ENCODE peak calls at places on chromosome 11, in ten cellular contexts. A is fibroblast of mammary gland; Q is stimulated activated CD4-positive, alpha-beta T cell treated with anti-CD3 and anti-CD28 coated beads, Interleukin-4, amount 100 ng/mL, for 1 hour; H is body of pancreas; O is effector CD4-positive, alpha-beta T cell; W is NCI-H446 treated with DMSO at 0.1 percent for 48 hours; P is T-cell; F is stimulated activated CD8-positive, alpha-beta memory T cell treated with anti-CD3 and anti-CD28 coated beads, Interleukin-7, amount 100 ng/mL, for 1 hour; Z is hepatocyte; I is HFFc6. G is an unnamed sample.

GRCh38 chr11:11980841-11981308 is 27.6 kb downstream of the DKK3 start:
- DNase-seq in A (peak; percentile 38), Q (no peak), H (no peak), O (no peak), W (peak; percentile 66), P (no peak), F (no peak), Z (no peak), I (no peak), G (no peak)

GRCh38 chr11:113553235-113553634 is 78.0 kb upstream of the DRD2 start:
- DNase-seq in A (peak; percentile 90), Q (no peak), H (peak; percentile 31), O (no peak), W (no peak), P (no peak), F (no peak), Z (peak; percentile 59), I (peak; percentile 78), G (no peak)

GRCh38 chr11:69361466-69361865 is 67.5 kb downstream of the MYEOV start:
- DNase-seq in A (no peak), Q (no peak), H (no peak), O (no peak), W (no peak), P (no peak), F (no peak), Z (no peak), I (no peak), G (no peak)

GRCh38 chr11:100438366-100438765 is 248.7 kb upstream of the ARHGAP42 start:
- DNase-seq in A (no peak), Q (no peak), H (no peak), O (no peak), W (no peak), P (no peak), F (no peak), Z (no peak), I (no peak), G (no peak)

GRCh38 chr11:2382927-2383822 is 6.1 kb downstream of the CD81 start:
- DNase-seq in A (peak; percentile 67), Q (no peak), H (peak; percentile 56), O (no peak), W (no peak), P (no peak), F (no peak), Z (no peak), I (peak; percentile 66), G (no peak)

GRCh38 chr11:12871788-12872321 is 137.3 kb upstream of the RASSF10 start:
- DNase-seq in A (peak; percentile 38), Q (no peak), H (no peak), O (no peak), W (no peak), P (no peak), F (no peak), Z (no peak), I (peak; percentile 44), G (no peak)

GRCh38 chr11:84468255-84468654 is 1158.9 kb downstream of the DLG2 start:
- DNase-seq in A (no peak), Q (no peak), H (no peak), O (no peak), W (peak; percentile 16), P (no peak), F (no peak), Z (no peak), I (no peak), G (no peak)

GRCh38 chr11:95404370-95404769 is 173.4 kb upstream of the SESN3 start:
- DNase-seq in A (no peak), Q (no peak), H (no peak), O (no peak), W (no peak), P (no peak), F (no peak), Z (no peak), I (no peak), G (no peak)

GRCh38 chr11:69658606-69659450 is 16.3 kb downstream of the LTO1 start:
- DNase-seq in A (no peak), Q (no peak), H (no peak), O (no peak), W (no peak), P (no peak), F (no peak), Z (no peak), I (no peak), G (no peak)

GRCh38 chr11:61069427-61069826 is 32.9 kb upstream of the CD5 start:
- DNase-seq in A (no peak), Q (no peak), H (no peak), O (no peak), W (no peak), P (no peak), F (no peak), Z (no peak), I (no peak), G (no peak)

GRCh38 chr11:77411238-77411637 is 62.7 kb downstream of the PAK1 start:
- DNase-seq in A (peak; percentile 20), Q (peak; percentile 13), H (peak; percentile 30), O (no peak), W (no peak), P (peak; percentile 4), F (no peak), Z (peak; percentile 11), I (no peak), G (peak; percentile 27)

GRCh38 chr11:44188643-44189042 is 93.2 kb downstream of the EXT2 start:
- DNase-seq in A (peak; percentile 28), Q (no peak), H (no peak), O (no peak), W (no peak), P (no peak), F (no peak), Z (no peak), I (no peak), G (no peak)

GRCh38 chr11:11291432-11292015 is 61.5 kb downstream of the CSNK2A3 start:
- DNase-seq in A (no peak), Q (no peak), H (no peak), O (no peak), W (no peak), P (no peak), F (no peak), Z (no peak), I (no peak), G (no peak)

GRCh38 chr11:76185931-76186401 is 20.3 kb downstream of the WNT11 start:
- DNase-seq in A (peak; percentile 14), Q (no peak), H (peak; percentile 16), O (no peak), W (no peak), P (no peak), F (no peak), Z (peak; percentile 58), I (no peak), G (no peak)

GRCh38 chr11:1275021-1275420 is 34.4 kb downstream of the TOLLIP start:
- DNase-seq in A (no peak), Q (no peak), H (no peak), O (no peak), W (no peak), P (no peak), F (no peak), Z (no peak), I (no peak), G (no peak)

GRCh38 chr11:35218956-35219355 is 80.0 kb downstream of the CD44 start:
- DNase-seq in A (peak; percentile 61), Q (no peak), H (no peak), O (no peak), W (no peak), P (no peak), F (no peak), Z (no peak), I (no peak), G (no peak)

GRCh38 chr11:72239849-72240460 is 4.0 kb downstream of the PHOX2A start:
- DNase-seq in A (peak; percentile 27), Q (no peak), H (peak; percentile 55), O (no peak), W (no peak), P (no peak), F (no peak), Z (peak; percentile 68), I (no peak), G (no peak)

GRCh38 chr11:3161309-3161708 is 3.8 kb downstream of the OSBPL5 start:
- DNase-seq in A (peak; percentile 69), Q (no peak), H (no peak), O (no peak), W (no peak), P (no peak), F (no peak), Z (no peak), I (peak; percentile 21), G (no peak)

GRCh38 chr11:113896156-113896879 is 8.3 kb upstream of the HTR3B start:
- DNase-seq in A (peak; percentile 40), Q (peak; percentile 29), H (peak; percentile 40), O (peak; percentile 20), W (no peak), P (peak; percentile 35), F (no peak), Z (peak; percentile 63), I (peak; percentile 17), G (no peak)

GRCh38 chr11:60161766-60162165 is 21.1 kb downstream of the MS4A6A start:
- DNase-seq in A (no peak), Q (no peak), H (no peak), O (no peak), W (no peak), P (no peak), F (no peak), Z (no peak), I (no peak), G (no peak)

GRCh38 chr11:108774037-108774436 is 109.2 kb downstream of the DDX10 start:
- DNase-seq in A (no peak), Q (no peak), H (no peak), O (no peak), W (no peak), P (no peak), F (no peak), Z (no peak), I (no peak), G (no peak)

GRCh38 chr11:96061730-96062524 is 138.0 kb upstream of the MTMR2 start:
- DNase-seq in A (peak; percentile 19), Q (no peak), H (no peak), O (no peak), W (no peak), P (peak; percentile 22), F (no peak), Z (peak; percentile 51), I (peak; percentile 41), G (no peak)

GRCh38 chr11:75667831-75668507 is 869 bp downstream of the MAP6 start:
- DNase-seq in A (peak; percentile 20), Q (peak; percentile 24), H (peak; percentile 44), O (no peak), W (peak; percentile 30), P (no peak), F (no peak), Z (peak; percentile 66), I (peak; percentile 17), G (peak; percentile 55)

GRCh38 chr11:67482275-67482735 is 521 bp upstream of the AIP start:
- DNase-seq in A (no peak), Q (no peak), H (no peak), O (no peak), W (no peak), P (no peak), F (no peak), Z (no peak), I (no peak), G (no peak)

GRCh38 chr11:19393941-19394340 is 153.2 kb upstream of the E2F8 start:
- DNase-seq in A (peak; percentile 89), Q (no peak), H (peak; percentile 8), O (no peak), W (no peak), P (no peak), F (no peak), Z (no peak), I (peak; percentile 13), G (no peak)

GRCh38 chr11:13207665-13208594 is 69.7 kb upstream of the BMAL1 start:
- DNase-seq in A (peak; percentile 91), Q (peak; percentile 3), H (peak; percentile 36), O (no peak), W (no peak), P (no peak), F (no peak), Z (peak; percentile 68), I (peak; percentile 54), G (no peak)

G was measured in GM12892.